ENCODE peak calls at places on chromosome 6, in four cellular contexts. B is DMS 273 treated with DMSO at 0.1 percent for 48 hours, Q is D341Med, Y is ELR. K is an unnamed sample.

GRCh38 chr6:49497308-49497707 is 2.4 kb upstream of the GLYATL3 start:
- DNase-seq in Q (no peak), B (no peak), Y (no peak), K (no peak)

GRCh38 chr6:100466410-100467143 is 1.9 kb upstream of the SIM1 start:
- DNase-seq in B (no peak), Q (no peak), Y (peak; percentile 60), K (no peak)

GRCh38 chr6:126204598-126204997 is 135.3 kb upstream of the CENPW start:
- DNase-seq in B (no peak), Y (no peak), Q (no peak), K (no peak)

GRCh38 chr6:40710626-40711354 is 123.6 kb upstream of the LRFN2 start:
- DNase-seq in B (no peak), Q (no peak), Y (no peak), K (no peak)

GRCh38 chr6:15608406-15608805 is 54.4 kb downstream of the DTNBP1 start:
- DNase-seq in B (no peak), Y (peak; percentile 94), Q (no peak), K (no peak)

GRCh38 chr6:43907789-43908472 is 137.9 kb downstream of the VEGFA start:
- DNase-seq in Y (no peak), B (no peak), Q (no peak), K (peak; percentile 34)

GRCh38 chr6:20497200-20497820 is 36.9 kb upstream of the CDKAL1 start:
- DNase-seq in B (peak; percentile 51), Q (no peak), Y (peak; percentile 34), K (no peak)

GRCh38 chr6:36358235-36358915 is 21.7 kb upstream of the BNIP5 start:
- DNase-seq in B (no peak), Q (no peak), Y (no peak), K (no peak)

GRCh38 chr6:157035576-157035975 is 258.4 kb downstream of the ARID1B start:
- DNase-seq in B (no peak), Q (no peak), Y (no peak), K (no peak)

GRCh38 chr6:149335924-149336323 is 18.4 kb downstream of the TAB2 start:
- DNase-seq in Q (no peak), Y (peak; percentile 90), B (no peak), K (no peak)

GRCh38 chr6:13262302-13263006 is 65.9 kb downstream of the TBC1D7 start:
- DNase-seq in Y (peak; percentile 66), Q (no peak), B (no peak), K (no peak)